ENCODE peak calls at places on chromosomes 6 and 20, in six cellular contexts. Z is stimulated activated CD4-positive, alpha-beta T cell treated with anti-CD3 and anti-CD28 coated beads, TNF-alpha, amount 100 ng/mL, for 4 hours; V is activated naive CD8-positive, alpha-beta T cell treated with anti-CD3 and anti-CD28 coated beads, Interleukin-2, amount 50 U/mL, for 24 hours; O is fibroblast of lung; L is thoracic aorta; K is A549. W is an unnamed sample.
A peak's percentile ranks its signal among the peaks of the same experiment; 100 is the strongest.

GRCh38 chr6:51118754-51119153 is 300.1 kb downstream of the TFAP2B start:
- DNase-seq in V (no peak), O (no peak), K (no peak), Z (no peak), L (no peak), W (no peak)

GRCh38 chr6:138008791-138009190 is 98.4 kb downstream of the PERP start:
- DNase-seq in K (no peak), O (no peak), L (no peak), Z (no peak), V (no peak), W (no peak)

GRCh38 chr6:62298745-62299392 is 12.8 kb upstream of the KHDRBS2 start:
- DNase-seq in K (no peak), L (no peak), O (no peak), V (no peak), Z (no peak), W (no peak)

GRCh38 chr6:97995158-97995557 is 712.1 kb upstream of the MMS22L start:
- DNase-seq in L (no peak), O (no peak), Z (no peak), V (no peak), K (no peak), W (no peak)

GRCh38 chr6:28648035-28648877 is 122.6 kb downstream of the GPX5 start:
- DNase-seq in L (no peak), Z (no peak), K (peak; percentile 38), V (peak; percentile 76), O (peak; percentile 64), W (peak; percentile 70)

GRCh38 chr6:135013211-135013610 is 41.4 kb downstream of the HBS1L start:
- DNase-seq in V (no peak), K (no peak), O (no peak), Z (no peak), L (no peak), W (no peak)

GRCh38 chr20:17969276-17969883 is 562 bp downstream of the MGME1 start:
- DNase-seq in Z (no peak), L (no peak), V (peak; percentile 47), O (no peak), K (peak; percentile 70), W (peak; percentile 46)

GRCh38 chr6:53440331-53440730 is 91.6 kb upstream of the ELOVL5 start:
- DNase-seq in V (no peak), Z (no peak), O (peak; percentile 25), K (no peak), L (no peak), W (no peak)

W was measured in iPS-NIHi11.